ENCODE peak calls at places on chromosomes 7 and 10, in four cellular contexts. I, B, U and K are unnamed samples.

GRCh38 chr7:108004220-108005142 is 1.5 kb upstream of the LAMB1 start:
- DNase-seq in I (peak), B (no peak), U (peak), K (no peak)

GRCh38 chr10:32189400-32190084 is 133.3 kb upstream of the KIF5B start:
- DNase-seq in I (peak), B (no peak), U (no peak), K (peak)

GRCh38 chr7:100369105-100369504 is 4.2 kb upstream of the PILRA start:
- DNase-seq in I (no peak), B (no peak), U (no peak), K (no peak)

GRCh38 chr10:93680414-93681047 is 21.9 kb downstream of the FRA10AC1 start:
- DNase-seq in I (peak), B (peak), U (peak), K (no peak)

GRCh38 chr7:158362912-158363905 is 224.4 kb downstream of the PTPRN2 start:
- DNase-seq in I (no peak), B (no peak), U (peak), K (no peak)

GRCh38 chr7:46545790-46546189 is 624.7 kb upstream of the IGFBP3 start:
- DNase-seq in I (peak), B (no peak), U (no peak), K (no peak)

GRCh38 chr10:17227367-17228080 is 517 bp upstream of the VIM start:
- DNase-seq in I (no peak), B (no peak), U (peak), K (no peak)

GRCh38 chr10:97163646-97164535 is 21.9 kb downstream of the SLIT1 start:
- DNase-seq in I (no peak), B (no peak), U (no peak), K (no peak)

GRCh38 chr7:91226411-91226810 is 37.8 kb upstream of the FZD1 start:
- DNase-seq in I (no peak), B (no peak), U (no peak), K (no peak)

GRCh38 chr10:75137533-75138438 is 26.3 kb downstream of the SAMD8 start:
- DNase-seq in I (peak), B (no peak), U (peak), K (no peak)

GRCh38 chr10:132634241-132634946 is 96.8 kb downstream of the INPP5A start:
- DNase-seq in I (no peak), B (no peak), U (no peak), K (no peak)

GRCh38 chr10:23643396-23643795 is 204.5 kb downstream of the OTUD1 start:
- DNase-seq in I (no peak), B (no peak), U (no peak), K (no peak)

GRCh38 chr10:120459185-120459584 is 2.2 kb downstream of the PLPP4 start:
- DNase-seq in I (no peak), B (no peak), U (no peak), K (peak)

GRCh38 chr7:29371472-29371871 is 176.9 kb downstream of the CHN2 start:
- DNase-seq in I (no peak), B (no peak), U (no peak), K (no peak)

GRCh38 chr10:33039167-33039566 is 81.1 kb upstream of the ITGB1 start:
- DNase-seq in I (no peak), B (no peak), U (no peak), K (no peak)

GRCh38 chr7:42858570-42858969 is 53.3 kb downstream of the C7orf25 start:
- DNase-seq in I (peak), B (no peak), U (no peak), K (no peak)

GRCh38 chr7:27606270-27607209 is 56.1 kb downstream of the HIBADH start:
- DNase-seq in I (peak), B (peak), U (peak), K (no peak)

GRCh38 chr10:103691723-103692380 is 163.5 kb downstream of the SH3PXD2A start:
- DNase-seq in I (no peak), B (no peak), U (no peak), K (no peak)

GRCh38 chr7:55191926-55192692 is 173.0 kb upstream of the LANCL2 start:
- DNase-seq in I (no peak), B (no peak), U (no peak), K (no peak)

GRCh38 chr10:93758911-93759410 is 1.2 kb downstream of the LGI1 start:
- DNase-seq in I (no peak), B (no peak), U (no peak), K (no peak)

GRCh38 chr10:34637419-34637911 is 177.6 kb downstream of the PARD3 start:
- DNase-seq in I (peak), B (peak), U (peak), K (peak)

GRCh38 chr7:98105942-98106544 is 619 bp upstream of the LMTK2 start:
- DNase-seq in I (no peak), B (no peak), U (no peak), K (no peak)

GRCh38 chr7:122965306-122965705 is 30.2 kb downstream of the TAS2R16 start:
- DNase-seq in I (no peak), B (peak), U (no peak), K (no peak)

GRCh38 chr7:75756340-75757297 is 15.4 kb downstream of the CCL26 start:
- DNase-seq in I (no peak), B (peak), U (peak), K (no peak)

GRCh38 chr10:11881477-11882417 is 58.6 kb downstream of the PROSER2 start:
- DNase-seq in I (peak), B (no peak), U (no peak), K (no peak)

GRCh38 chr10:5945561-5946418 is 31.6 kb downstream of the IL15RA start:
- DNase-seq in I (peak), B (no peak), U (no peak), K (no peak)

GRCh38 chr10:6046458-6047325 is 15.5 kb downstream of the IL2RA start:
- DNase-seq in I (no peak), B (no peak), U (no peak), K (no peak)

GRCh38 chr7:72069263-72069662 is 342.9 kb downstream of the CALN1 start:
- DNase-seq in I (no peak), B (no peak), U (no peak), K (no peak)

GRCh38 chr10:98414932-98415709 is at the start of gene PYROXD2:
- DNase-seq in I (peak), B (peak), U (peak), K (peak)

GRCh38 chr7:43636093-43636492 is 53.2 kb downstream of the STK17A start:
- DNase-seq in I (peak), B (no peak), U (no peak), K (no peak)

GRCh38 chr7:81594767-81595166 is 175.1 kb downstream of the HGF start:
- DNase-seq in I (no peak), B (no peak), U (no peak), K (no peak)

GRCh38 chr10:71638087-71638576 is 81.4 kb downstream of the C10orf105 start:
- DNase-seq in I (no peak), B (no peak), U (no peak), K (no peak)

GRCh38 chr7:130884437-130885417 is 150.7 kb upstream of the KLF14 start:
- DNase-seq in I (no peak), B (no peak), U (no peak), K (no peak)

GRCh38 chr7:19249281-19249680 is 104.1 kb upstream of the FERD3L start:
- DNase-seq in I (peak), B (no peak), U (no peak), K (no peak)

GRCh38 chr7:140084972-140085371 is 22.2 kb upstream of the PARP12 start:
- DNase-seq in I (no peak), B (no peak), U (no peak), K (no peak)

GRCh38 chr10:52066383-52066782 is 247.7 kb upstream of the DKK1 start:
- DNase-seq in I (peak), B (no peak), U (no peak), K (no peak)

GRCh38 chr7:114574384-114574783 is 159.8 kb downstream of the FOXP2 start:
- DNase-seq in I (no peak), B (no peak), U (no peak), K (no peak)